ENCODE peak calls at places on chromosome 3, in five cellular contexts. Q is left colon; D is central memory CD8-positive, alpha-beta T cell; E is Right ventricle myocardium inferior; H is Panc1. P is an unnamed sample.

GRCh38 chr3:168467085-168467714 is 371.5 kb upstream of the GOLIM4 start:
- ATAC-seq in Q (peak; percentile 61), D (no peak), E (peak; percentile 60), H (no peak), P (no peak)

GRCh38 chr3:100437879-100438622 is 36.7 kb downstream of the LNP1 start:
- ATAC-seq in Q (peak; percentile 62), D (no peak), E (no peak), H (no peak), P (no peak)

GRCh38 chr3:34283743-34284142 is 485.3 kb downstream of the PDCD6IP start:
- ATAC-seq in Q (no peak), D (no peak), E (no peak), H (no peak), P (no peak)

GRCh38 chr3:149009732-149010131 is 18.4 kb downstream of the GYG1 start:
- ATAC-seq in Q (peak; percentile 38), D (peak; percentile 96), E (no peak), H (no peak), P (peak; percentile 99)

GRCh38 chr3:13174011-13174802 is 101.0 kb upstream of the IQSEC1 start:
- ATAC-seq in Q (no peak), D (no peak), E (no peak), H (no peak), P (no peak)

GRCh38 chr3:187360523-187361060 is 7.6 kb upstream of the RTP4 start:
- ATAC-seq in Q (no peak), D (no peak), E (no peak), H (no peak), P (no peak)

GRCh38 chr3:107578523-107578922 is 55.8 kb downstream of the BBX start:
- ATAC-seq in Q (no peak), D (no peak), E (no peak), H (no peak), P (no peak)

GRCh38 chr3:30300844-30301243 is 305.6 kb upstream of the TGFBR2 start:
- ATAC-seq in Q (no peak), D (no peak), E (no peak), H (no peak), P (no peak)

GRCh38 chr3:188839187-188839695 is 332.5 kb upstream of the TPRG1 start:
- ATAC-seq in Q (peak; percentile 82), D (no peak), E (no peak), H (no peak), P (no peak)

GRCh38 chr3:124248471-124249028 is 256.6 kb upstream of the ROPN1 start:
- ATAC-seq in Q (peak; percentile 97), D (no peak), E (peak; percentile 72), H (no peak), P (no peak)

GRCh38 chr3:31687020-31687802 is 154.5 kb downstream of the STT3B start:
- ATAC-seq in Q (no peak), D (no peak), E (no peak), H (no peak), P (no peak)

GRCh38 chr3:36511761-36512496 is 131.6 kb downstream of the STAC start:
- ATAC-seq in Q (no peak), D (no peak), E (no peak), H (no peak), P (no peak)

GRCh38 chr3:11705049-11705448 is 61.3 kb upstream of the VGLL4 start:
- ATAC-seq in Q (no peak), D (no peak), E (no peak), H (no peak), P (no peak)

GRCh38 chr3:101702726-101703125 is 16.2 kb upstream of the RPL24 start:
- ATAC-seq in Q (no peak), D (no peak), E (no peak), H (no peak), P (no peak)

GRCh38 chr3:14439501-14440167 is 37.2 kb downstream of the SLC6A6 start:
- ATAC-seq in Q (peak; percentile 84), D (no peak), E (peak; percentile 71), H (peak; percentile 53), P (no peak)

GRCh38 chr3:195849322-195850074 is 37.8 kb upstream of the MUC4 start:
- ATAC-seq in Q (peak; percentile 15), D (peak; percentile 71), E (no peak), H (peak; percentile 79), P (no peak)

GRCh38 chr3:177447938-177448337 is 250.7 kb upstream of the TBL1XR1 start:
- ATAC-seq in Q (peak; percentile 87), D (no peak), E (no peak), H (no peak), P (no peak)

GRCh38 chr3:20324664-20325478 is 138.9 kb upstream of the SGO1 start:
- ATAC-seq in Q (no peak), D (no peak), E (no peak), H (no peak), P (no peak)

GRCh38 chr3:167941234-167941995 is 154.3 kb downstream of the GOLIM4 start:
- ATAC-seq in Q (no peak), D (no peak), E (peak; percentile 46), H (no peak), P (no peak)

GRCh38 chr3:52483577-52484495 is 11.3 kb upstream of the STAB1 start:
- ATAC-seq in Q (no peak), D (no peak), E (peak; percentile 35), H (no peak), P (no peak)

GRCh38 chr3:32432711-32433530 is 41.3 kb downstream of the CMTM7 start:
- ATAC-seq in Q (no peak), D (peak; percentile 38), E (no peak), H (no peak), P (peak; percentile 74)

GRCh38 chr3:50410593-50411139 is 51.3 kb upstream of the TMEM115 start:
- ATAC-seq in Q (no peak), D (no peak), E (no peak), H (no peak), P (peak; percentile 55)

GRCh38 chr3:138786788-138787276 is 47.9 kb downstream of the PIK3CB start:
- ATAC-seq in Q (peak; percentile 77), D (no peak), E (peak; percentile 42), H (no peak), P (no peak)

GRCh38 chr3:32821686-32822296 is 4.0 kb downstream of the TRIM71 start:
- ATAC-seq in Q (peak; percentile 60), D (no peak), E (no peak), H (no peak), P (no peak)

GRCh38 chr3:101701696-101702634 is 15.4 kb upstream of the RPL24 start:
- ATAC-seq in Q (no peak), D (no peak), E (no peak), H (peak; percentile 45), P (no peak)

GRCh38 chr3:99620976-99621375 is 17.4 kb upstream of the COL8A1 start:
- ATAC-seq in Q (no peak), D (no peak), E (no peak), H (no peak), P (no peak)

GRCh38 chr3:47848599-47849117 is 45.7 kb downstream of the DHX30 start:
- ATAC-seq in Q (no peak), D (no peak), E (peak; percentile 2), H (no peak), P (no peak)

GRCh38 chr3:10983219-10983916 is 9.2 kb upstream of the SLC6A1 start:
- ATAC-seq in Q (peak; percentile 61), D (no peak), E (no peak), H (peak; percentile 92), P (peak; percentile 56)

GRCh38 chr3:31159331-31160039 is 265.0 kb upstream of the GADL1 start:
- ATAC-seq in Q (no peak), D (no peak), E (no peak), H (no peak), P (no peak)

GRCh38 chr3:188280627-188281026 is 126.7 kb downstream of the LPP start:
- ATAC-seq in Q (no peak), D (no peak), E (no peak), H (no peak), P (no peak)

GRCh38 chr3:20396335-20396734 is 210.3 kb upstream of the SGO1 start:
- ATAC-seq in Q (no peak), D (no peak), E (no peak), H (no peak), P (no peak)

P was measured in activated T-helper 17 cell treated with anti-CD3 and anti-CD28 coated beads, Interleukin-2, amount 50 U/mL, for 72 hours.